ENCODE peak calls at places on chromosomes 2 and 18, in five cellular contexts. Z is stimulated activated CD8-positive, alpha-beta memory T cell treated with anti-CD3 and anti-CD28 coated beads, Interleukin-7, amount 100 ng/mL, for 48 hours; F is Ammon's horn; T is activated gamma-delta T cell treated with Interleukin-2 at 50 U/mL for 16 hours; M is nucleus accumbens. I is an unnamed sample.

GRCh38 chr2:232458051-232458660 is 2.2 kb downstream of the ALPI start:
- DNase-seq in M (no peak), F (no peak), T (no peak), Z (no peak), I (no peak)

GRCh38 chr2:148922776-148923175 is 47.7 kb downstream of the KIF5C start:
- DNase-seq in Z (no peak), F (no peak), T (no peak), M (no peak), I (no peak)

GRCh38 chr2:239366740-239367139 is 34.1 kb downstream of the HDAC4 start:
- DNase-seq in M (no peak), T (no peak), Z (no peak), F (no peak), I (no peak)

GRCh38 chr2:215777481-215778044 is 235.8 kb downstream of the MREG start:
- DNase-seq in F (no peak), M (no peak), Z (no peak), T (no peak), I (no peak)

GRCh38 chr2:209629622-209630021 is 142.0 kb upstream of the UNC80 start:
- DNase-seq in M (no peak), F (peak), Z (no peak), T (no peak), I (no peak)

GRCh38 chr2:84841577-84841976 is 39.3 kb downstream of the TRABD2A start:
- DNase-seq in F (no peak), Z (no peak), T (no peak), M (no peak), I (no peak)

GRCh38 chr2:231670892-231671616 is 37.3 kb upstream of the PTMA start:
- DNase-seq in M (no peak), T (no peak), Z (no peak), F (no peak), I (no peak)

GRCh38 chr2:225779829-225780228 is 380.3 kb downstream of the NYAP2 start:
- DNase-seq in F (no peak), M (no peak), T (no peak), Z (no peak), I (no peak)

GRCh38 chr18:58552057-58552461 is 76.8 kb downstream of the ALPK2 start:
- DNase-seq in M (no peak), Z (no peak), T (no peak), F (no peak), I (no peak)

GRCh38 chr2:38079111-38080052 is 3.4 kb upstream of the CYP1B1 start:
- DNase-seq in M (no peak), Z (no peak), T (no peak), F (no peak), I (no peak)

GRCh38 chr2:56681659-56682396 is 498.0 kb downstream of the CCDC85A start:
- DNase-seq in F (no peak), Z (no peak), M (no peak), T (no peak), I (no peak)

GRCh38 chr2:38601463-38602135 is 1.1 kb downstream of the HNRNPLL start:
- DNase-seq in M (no peak), Z (no peak), F (no peak), T (no peak), I (peak)

GRCh38 chr2:234496835-234497591 is at the start of gene ARL4C:
- DNase-seq in F (peak), T (peak), Z (no peak), M (peak), I (peak)

GRCh38 chr2:164967781-164968228 is 12.5 kb upstream of the SLC38A11 start:
- DNase-seq in T (no peak), M (no peak), F (no peak), Z (no peak), I (no peak)

GRCh38 chr2:136305517-136306192 is 187.7 kb upstream of the CXCR4 start:
- DNase-seq in M (no peak), T (peak), Z (no peak), F (no peak), I (no peak)

GRCh38 chr2:1010373-1011017 is 59.8 kb downstream of the SNTG2 start:
- DNase-seq in Z (no peak), M (no peak), T (no peak), F (peak), I (no peak)

GRCh38 chr2:113979172-113980128 is 89.6 kb downstream of the ACTR3 start:
- DNase-seq in Z (peak), T (peak), M (no peak), F (no peak), I (no peak)

GRCh38 chr2:111967018-111967417 is 68.6 kb downstream of the MERTK start:
- DNase-seq in T (no peak), Z (no peak), M (no peak), F (no peak), I (no peak)

GRCh38 chr2:24822049-24822706 is 29.0 kb downstream of the CENPO start:
- DNase-seq in Z (no peak), T (no peak), F (peak), M (no peak), I (no peak)

GRCh38 chr2:191031256-191031655 is 17.3 kb upstream of the STAT1 start:
- DNase-seq in Z (no peak), T (no peak), M (no peak), F (no peak), I (no peak)

GRCh38 chr2:138415891-138416494 is 85.6 kb upstream of the SPOPL start:
- DNase-seq in M (no peak), Z (no peak), F (no peak), T (no peak), I (no peak)

GRCh38 chr18:50709215-50709614 is 110.6 kb downstream of the MRO start:
- DNase-seq in Z (no peak), T (no peak), F (no peak), M (no peak), I (no peak)